ENCODE peak calls at places on chromosomes 6 and 20, in seven cellular contexts. H is mesendoderm; O is amygdala; B is activated CD8-positive, alpha-beta T cell treated with anti-CD3 and anti-CD28 coated beads for 36 hours; A is upper lobe of left lung; K is sciatic nerve; E is stimulated activated CD4-positive, alpha-beta T cell treated with anti-CD3 and anti-CD28 coated beads, Interleukin-2, amount 100 ng/mL, for 48 hours. V is an unnamed sample.
A peak's percentile ranks its signal among the peaks of the same experiment; 100 is the strongest.

GRCh38 chr6:5584072-5584471 is 322.8 kb downstream of the FARS2 start:
- DNase-seq in H (no peak), O (no peak), B (no peak), A (no peak), K (no peak), E (no peak), V (peak; percentile 29)

GRCh38 chr20:17796096-17796563 is 96.4 kb downstream of the BANF2 start:
- DNase-seq in H (no peak), O (no peak), B (no peak), A (no peak), K (no peak), E (no peak), V (no peak)

GRCh38 chr20:61118429-61119224 is 133.4 kb upstream of the CDH4 start:
- DNase-seq in H (no peak), O (no peak), B (no peak), A (no peak), K (no peak), E (no peak), V (peak; percentile 21)

GRCh38 chr6:134748484-134748883 is 201.4 kb downstream of the ALDH8A1 start:
- DNase-seq in H (no peak), O (no peak), B (no peak), A (no peak), K (no peak), E (no peak), V (no peak)

GRCh38 chr6:1916334-1916985 is 306.7 kb downstream of the FOXC1 start:
- DNase-seq in H (peak; percentile 23), O (no peak), B (no peak), A (no peak), K (no peak), E (no peak), V (peak; percentile 47)

GRCh38 chr20:45983279-45983743 is 11.3 kb upstream of the ZNF335 start:
- DNase-seq in H (peak; percentile 42), O (no peak), B (no peak), A (no peak), K (no peak), E (no peak), V (no peak)

GRCh38 chr6:55869731-55870130 is 5.7 kb downstream of the BMP5 start:
- DNase-seq in H (no peak), O (no peak), B (no peak), A (no peak), K (no peak), E (no peak), V (no peak)

GRCh38 chr20:17849901-17850673 is 118.5 kb downstream of the SNX5 start:
- DNase-seq in H (no peak), O (no peak), B (no peak), A (no peak), K (peak; percentile 62), E (no peak), V (peak; percentile 98)

GRCh38 chr6:128209771-128210170 is 308.9 kb upstream of the THEMIS start:
- DNase-seq in H (peak; percentile 28), O (no peak), B (no peak), A (no peak), K (no peak), E (no peak), V (peak; percentile 90)

GRCh38 chr20:8909596-8909995 is 159.3 kb upstream of the PLCB4 start:
- DNase-seq in H (no peak), O (no peak), B (no peak), A (no peak), K (no peak), E (no peak), V (no peak)

GRCh38 chr6:53240763-53241162 is 92.1 kb upstream of the GCM1 start:
- DNase-seq in H (no peak), O (no peak), B (peak; percentile 37), A (no peak), K (no peak), E (no peak), V (no peak)

GRCh38 chr20:37295001-37295400 is 5.5 kb downstream of the MANBAL start:
- DNase-seq in H (peak; percentile 91), O (no peak), B (no peak), A (no peak), K (no peak), E (no peak), V (peak; percentile 98)

GRCh38 chr20:64151634-64152530 is 12.4 kb upstream of the MYT1 start:
- DNase-seq in H (no peak), O (no peak), B (no peak), A (no peak), K (no peak), E (no peak), V (no peak)

GRCh38 chr20:1876975-1877603 is 18.1 kb upstream of the SIRPA start:
- DNase-seq in H (no peak), O (no peak), B (peak; percentile 19), A (no peak), K (no peak), E (no peak), V (no peak)

GRCh38 chr6:78427386-78427785 is 440.0 kb upstream of the IRAK1BP1 start:
- DNase-seq in H (no peak), O (no peak), B (no peak), A (no peak), K (no peak), E (no peak), V (no peak)

GRCh38 chr20:19915111-19915798 is 101.9 kb upstream of the NAA20 start:
- DNase-seq in H (no peak), O (no peak), B (no peak), A (no peak), K (no peak), E (no peak), V (no peak)

GRCh38 chr20:50509923-50510705 is at the start of gene PTPN1:
- DNase-seq in H (peak; percentile 100), O (peak; percentile 94), B (peak; percentile 99), A (peak; percentile 98), K (peak; percentile 99), E (peak; percentile 98), V (peak; percentile 98)

GRCh38 chr6:27812805-27813626 is 99.2 kb downstream of the OR2B2 start:
- DNase-seq in H (peak; percentile 47), O (no peak), B (no peak), A (no peak), K (no peak), E (no peak), V (no peak)

GRCh38 chr6:167056370-167056769 is 57.2 kb downstream of the CEP43 start:
- DNase-seq in H (no peak), O (no peak), B (peak; percentile 70), A (no peak), K (no peak), E (no peak), V (peak; percentile 45)

GRCh38 chr6:67112120-67112519 is 1405.1 kb upstream of the EYS start:
- DNase-seq in H (peak; percentile 6), O (no peak), B (no peak), A (no peak), K (no peak), E (no peak), V (no peak)

GRCh38 chr20:18743665-18744440 is 69.7 kb upstream of the SCP2D1 start:
- DNase-seq in H (no peak), O (no peak), B (no peak), A (no peak), K (no peak), E (no peak), V (no peak)

GRCh38 chr6:147930743-147931142 is 411.9 kb upstream of the SASH1 start:
- DNase-seq in H (peak; percentile 27), O (no peak), B (no peak), A (no peak), K (no peak), E (no peak), V (no peak)

V was measured in brain microvascular endothelial cell.